ENCODE peak calls at places on chromosomes 6 and 20, in four cellular contexts. One of them, this sample, is unnamed.

GRCh38 chr6:163369628-163370365 is 44.7 kb upstream of the QKI start:
- DNase-seq in mammary epithelial cell: no peak
- DNase-seq in HepG2: no peak
- DNase-seq in neural progenitor cell: no peak
- DNase-seq in this sample: no peak

GRCh38 chr6:146090474-146090873 is 61.6 kb downstream of the GRM1 start:
- DNase-seq in mammary epithelial cell: peak
- DNase-seq in HepG2: no peak
- DNase-seq in neural progenitor cell: no peak
- DNase-seq in this sample: peak

GRCh38 chr20:60138263-60139127 is 180.3 kb downstream of the CDH26 start:
- DNase-seq in mammary epithelial cell: no peak
- DNase-seq in HepG2: no peak
- DNase-seq in neural progenitor cell: no peak
- DNase-seq in this sample: peak

GRCh38 chr6:167825759-167826229 is 917 bp upstream of the AFDN start:
- DNase-seq in mammary epithelial cell: peak
- DNase-seq in HepG2: peak
- DNase-seq in neural progenitor cell: peak
- DNase-seq in this sample: peak

GRCh38 chr20:46520976-46521579 is 7.7 kb upstream of the ZNF334 start:
- DNase-seq in mammary epithelial cell: peak
- DNase-seq in HepG2: peak
- DNase-seq in neural progenitor cell: peak
- DNase-seq in this sample: peak

GRCh38 chr6:16324622-16325225 is 86.3 kb downstream of the GMPR start:
- DNase-seq in mammary epithelial cell: no peak
- DNase-seq in HepG2: no peak
- DNase-seq in neural progenitor cell: no peak
- DNase-seq in this sample: no peak

GRCh38 chr6:17280552-17281090 is 540 bp upstream of the RBM24 start:
- DNase-seq in mammary epithelial cell: no peak
- DNase-seq in HepG2: no peak
- DNase-seq in neural progenitor cell: peak
- DNase-seq in this sample: peak

GRCh38 chr20:53003420-53003819 is 31.3 kb downstream of the TSHZ2 start:
- DNase-seq in mammary epithelial cell: no peak
- DNase-seq in HepG2: no peak
- DNase-seq in neural progenitor cell: peak
- DNase-seq in this sample: peak

GRCh38 chr6:50815436-50816114 is 3.1 kb upstream of the TFAP2B start:
- DNase-seq in mammary epithelial cell: peak
- DNase-seq in HepG2: no peak
- DNase-seq in neural progenitor cell: no peak
- DNase-seq in this sample: peak
- H3K9ac ChIP-seq in mammary epithelial cell: peak
- H3K9ac ChIP-seq in HepG2: peak
- H3K9ac ChIP-seq in neural progenitor cell: no peak
- H3K9ac ChIP-seq in this sample: peak

GRCh38 chr20:44516491-44516890 is 5.4 kb downstream of the SERINC3 start:
- DNase-seq in mammary epithelial cell: no peak
- DNase-seq in HepG2: no peak
- DNase-seq in neural progenitor cell: peak
- DNase-seq in this sample: peak
- H3K27ac ChIP-seq in mammary epithelial cell: no peak
- H3K27ac ChIP-seq in HepG2: no peak
- H3K27ac ChIP-seq in neural progenitor cell: no peak
- H3K27ac ChIP-seq in this sample: peak

DNA sequence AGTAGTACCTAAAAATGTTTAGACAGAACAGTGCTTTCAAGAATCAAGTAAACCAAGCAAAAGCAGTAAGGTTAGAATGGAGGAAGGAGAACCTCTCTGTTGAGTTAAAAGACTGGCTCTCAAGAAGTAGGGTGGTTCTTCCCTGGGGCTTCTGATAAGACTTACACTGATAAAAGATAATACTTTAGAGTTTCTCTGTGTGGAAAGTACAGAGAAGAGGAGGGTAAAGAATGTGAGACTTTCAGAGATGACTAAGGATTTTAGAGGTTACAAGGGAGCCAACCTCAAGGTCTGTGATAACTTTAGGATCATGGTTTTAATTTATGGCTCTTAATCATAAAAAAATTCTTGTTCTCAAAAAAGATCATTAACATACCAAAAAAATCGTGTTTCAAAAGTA is 30.9 kb upstream of the ALDH8A1 start:
- DNase-seq in mammary epithelial cell: no peak
- DNase-seq in HepG2: no peak
- DNase-seq in neural progenitor cell: no peak
- DNase-seq in this sample: no peak
- H3K9ac ChIP-seq in mammary epithelial cell: no peak
- H3K9ac ChIP-seq in HepG2: no peak
- H3K9ac ChIP-seq in neural progenitor cell: no peak
- H3K9ac ChIP-seq in this sample: no peak

GRCh38 chr20:1825492-1825891 is 69.7 kb upstream of the SIRPA start:
- DNase-seq in mammary epithelial cell: peak
- DNase-seq in HepG2: no peak
- DNase-seq in neural progenitor cell: no peak
- DNase-seq in this sample: peak
- H3K27ac ChIP-seq in mammary epithelial cell: peak
- H3K27ac ChIP-seq in HepG2: no peak
- H3K27ac ChIP-seq in neural progenitor cell: no peak
- H3K27ac ChIP-seq in this sample: peak

GRCh38 chr6:111776236-111777189 is 96.7 kb downstream of the FYN start:
- DNase-seq in mammary epithelial cell: no peak
- DNase-seq in HepG2: no peak
- DNase-seq in neural progenitor cell: no peak
- DNase-seq in this sample: peak
- H3K9ac ChIP-seq in mammary epithelial cell: no peak
- H3K9ac ChIP-seq in HepG2: no peak
- H3K9ac ChIP-seq in neural progenitor cell: no peak
- H3K9ac ChIP-seq in this sample: peak

GRCh38 chr20:33827109-33827508 is 16.0 kb downstream of the CHMP4B start:
- DNase-seq in mammary epithelial cell: no peak
- DNase-seq in HepG2: no peak
- DNase-seq in neural progenitor cell: no peak
- DNase-seq in this sample: no peak

GRCh38 chr20:33828326-33828834 is 17.2 kb downstream of the CHMP4B start:
- DNase-seq in mammary epithelial cell: no peak
- DNase-seq in HepG2: no peak
- DNase-seq in neural progenitor cell: no peak
- DNase-seq in this sample: no peak

GRCh38 chr20:33826270-33826897 is 15.2 kb downstream of the CHMP4B start:
- DNase-seq in mammary epithelial cell: peak
- DNase-seq in HepG2: peak
- DNase-seq in neural progenitor cell: no peak
- DNase-seq in this sample: no peak

GRCh38 chr20:33828912-33829560 is 17.9 kb downstream of the CHMP4B start:
- DNase-seq in mammary epithelial cell: no peak
- DNase-seq in HepG2: no peak
- DNase-seq in neural progenitor cell: no peak
- DNase-seq in this sample: no peak

DNA sequence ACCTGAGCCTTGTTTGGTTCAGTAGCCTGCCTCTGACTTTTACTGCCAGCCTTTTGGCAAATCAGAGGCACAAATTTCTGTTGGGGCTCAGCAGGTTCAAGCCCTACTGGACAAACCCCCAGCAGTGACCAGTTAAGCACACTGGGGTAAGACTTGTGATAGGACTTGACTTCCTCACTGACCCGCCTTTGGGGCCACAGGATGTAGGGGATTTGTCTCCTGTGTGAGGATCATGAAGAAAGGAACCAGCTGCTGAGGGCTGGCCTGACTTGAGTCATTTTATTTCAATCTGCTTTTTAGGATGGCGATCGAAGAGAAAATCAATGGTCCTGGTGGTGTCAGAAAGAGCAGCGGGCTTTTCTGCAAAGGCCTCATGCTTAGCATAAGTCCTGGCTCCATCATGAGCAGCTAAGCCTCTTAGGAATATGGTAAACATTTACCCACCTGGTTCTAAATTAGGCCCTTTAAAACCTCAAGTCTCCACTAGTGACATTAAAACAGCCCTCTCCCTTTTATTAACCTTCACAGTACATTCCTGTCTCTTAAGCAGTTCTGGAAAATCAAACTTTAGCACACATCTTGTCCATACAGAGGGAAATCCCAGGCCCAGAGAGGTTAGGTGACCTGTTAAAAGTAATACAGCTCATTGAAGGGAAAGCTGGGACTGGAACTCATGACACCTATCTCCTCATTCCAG is 16.6 kb downstream of the CHMP4B start:
- DNase-seq in mammary epithelial cell: no peak
- DNase-seq in HepG2: no peak
- DNase-seq in neural progenitor cell: no peak
- DNase-seq in this sample: no peak
- H3K27ac ChIP-seq in mammary epithelial cell: no peak
- H3K27ac ChIP-seq in HepG2: no peak
- H3K27ac ChIP-seq in neural progenitor cell: no peak
- H3K27ac ChIP-seq in this sample: no peak